ENCODE peak calls at places on chromosomes 7 and 10, in five cellular contexts. Q is fibroblast of mammary gland, R is thoracic aorta, X is hepatocyte, B is H9. W is an unnamed sample.

GRCh38 chr7:66281678-66282593 is 76.8 kb downstream of the TPST1 start:
- DNase-seq in Q (peak; percentile 98), R (no peak), X (peak; percentile 27), B (no peak), W (peak; percentile 5)

GRCh38 chr7:25558605-25559004 is 330.3 kb upstream of the NPVF start:
- DNase-seq in Q (no peak), R (no peak), X (no peak), B (no peak), W (no peak)

GRCh38 chr10:44102726-44103255 is 282.1 kb downstream of the CXCL12 start:
- DNase-seq in Q (no peak), R (no peak), X (no peak), B (no peak), W (no peak)

GRCh38 chr10:4057725-4058513 is 272.9 kb upstream of the KLF6 start:
- DNase-seq in Q (no peak), R (no peak), X (no peak), B (no peak), W (no peak)

GRCh38 chr10:50552771-50553535 is 70.8 kb downstream of the SGMS1 start:
- DNase-seq in Q (peak; percentile 22), R (no peak), X (peak; percentile 53), B (no peak), W (no peak)

GRCh38 chr7:106284516-106285050 is at the start of gene NAMPT:
- DNase-seq in Q (no peak), R (peak; percentile 79), X (peak; percentile 75), B (peak; percentile 69), W (peak; percentile 14)

GRCh38 chr7:87506243-87507180 is 31.0 kb upstream of the ABCB4 start:
- DNase-seq in Q (peak; percentile 34), R (no peak), X (no peak), B (no peak), W (no peak)

GRCh38 chr10:47322300-47323061 is at the start of gene GDF2:
- DNase-seq in Q (no peak), R (no peak), X (no peak), B (no peak), W (no peak)

GRCh38 chr7:142408794-142409193 is 150.9 kb upstream of the PRSS58 start:
- DNase-seq in Q (no peak), R (no peak), X (no peak), B (no peak), W (no peak)

GRCh38 chr7:50807026-50807730 is 24.5 kb upstream of the GRB10 start:
- DNase-seq in Q (no peak), R (no peak), X (no peak), B (no peak), W (no peak)

GRCh38 chr7:51472017-51472296 is 155.3 kb upstream of the COBL start:
- DNase-seq in Q (no peak), R (no peak), X (no peak), B (peak; percentile 59), W (no peak)

GRCh38 chr7:41698726-41699125 is 4.2 kb downstream of the INHBA start:
- DNase-seq in Q (peak; percentile 45), R (no peak), X (no peak), B (no peak), W (no peak)

GRCh38 chr10:27743736-27744477 is 1.7 kb downstream of the MKX start:
- DNase-seq in Q (no peak), R (no peak), X (peak; percentile 33), B (no peak), W (no peak)

GRCh38 chr7:107946881-107947280 is 55.9 kb downstream of the DLD start:
- DNase-seq in Q (no peak), R (no peak), X (no peak), B (no peak), W (no peak)

GRCh38 chr10:100826983-100827818 is 81.8 kb downstream of the PAX2 start:
- DNase-seq in Q (no peak), R (no peak), X (peak; percentile 64), B (peak; percentile 56), W (no peak)

GRCh38 chr7:43508434-43508833 is 74.5 kb upstream of the STK17A start:
- DNase-seq in Q (no peak), R (no peak), X (no peak), B (no peak), W (no peak)

GRCh38 chr7:43509906-43510305 is 73.0 kb upstream of the STK17A start:
- DNase-seq in Q (peak; percentile 7), R (no peak), X (no peak), B (no peak), W (no peak)

GRCh38 chr7:43513236-43513635 is 69.7 kb upstream of the STK17A start:
- DNase-seq in Q (no peak), R (no peak), X (no peak), B (no peak), W (no peak)

GRCh38 chr7:43511769-43512515 is 71.0 kb upstream of the STK17A start:
- DNase-seq in Q (no peak), R (no peak), X (no peak), B (no peak), W (no peak)

GRCh38 chr7:43511029-43511428 is 71.9 kb upstream of the STK17A start:
- DNase-seq in Q (no peak), R (no peak), X (no peak), B (peak; percentile 36), W (no peak)
- TF ChIP-seq CTCF in Q (peak; percentile 1), R (no peak), X (no peak), B (peak; percentile 51), W (no peak)

GRCh38 chr7:101363196-101363733 is 590 bp downstream of the COL26A1 start:
- DNase-seq in Q (no peak), R (no peak), X (no peak), B (no peak), W (no peak)

GRCh38 chr7:101367676-101368075 is 5.0 kb downstream of the COL26A1 start:
- DNase-seq in Q (no peak), R (no peak), X (no peak), B (no peak), W (no peak)

GRCh38 chr7:101362334-101363195 is at the start of gene COL26A1:
- DNase-seq in Q (no peak), R (no peak), X (peak; percentile 75), B (peak; percentile 67), W (no peak)

GRCh38 chr7:101365956-101366355 is 3.3 kb downstream of the COL26A1 start:
- DNase-seq in Q (no peak), R (no peak), X (no peak), B (no peak), W (no peak)

DNA sequence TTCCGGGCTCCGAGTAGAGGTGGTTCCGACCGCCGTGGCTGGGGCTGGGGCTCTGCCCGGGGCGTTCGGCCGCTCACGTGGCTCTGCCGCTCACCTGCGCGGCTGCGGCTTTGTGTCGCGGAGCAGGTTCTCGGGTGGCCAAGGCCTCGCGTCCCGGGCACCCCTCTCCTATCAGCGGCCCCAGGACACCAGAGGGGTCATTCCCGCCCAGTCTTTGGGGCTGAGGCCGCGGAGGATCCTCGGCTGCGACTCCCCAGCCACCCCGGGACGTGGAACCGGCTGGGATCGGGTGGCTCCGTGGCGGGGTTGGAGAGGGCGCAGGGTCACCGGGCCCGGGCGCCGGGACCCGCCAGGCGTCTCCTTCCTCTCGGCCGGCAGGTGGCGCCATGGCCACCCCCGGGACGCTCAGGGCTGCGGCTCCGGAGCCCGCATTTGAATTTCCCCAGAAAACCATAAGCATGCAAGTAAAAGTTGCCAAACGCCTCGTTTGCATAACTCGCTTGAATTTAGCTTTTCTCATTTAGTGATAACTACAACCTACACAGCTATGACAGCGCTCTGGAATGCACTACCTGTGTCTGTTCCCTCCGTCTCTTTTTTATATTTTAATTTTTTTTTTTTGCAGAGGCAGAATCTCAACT is 1.2 kb downstream of the COL26A1 start:
- DNase-seq in Q (peak; percentile 35), R (no peak), X (peak; percentile 89), B (peak; percentile 76), W (peak; percentile 14)
- TF ChIP-seq CTCF in Q (peak; percentile 51), R (peak; percentile 95), X (peak; percentile 98), B (peak; percentile 99), W (peak; percentile 70)

GRCh38 chr10:79239275-79239779 is 107.9 kb upstream of the PPIF start:
- DNase-seq in Q (peak; percentile 71), R (no peak), X (peak; percentile 72), B (peak; percentile 64), W (peak; percentile 29)

GRCh38 chr10:79235765-79236755 is 111.2 kb upstream of the PPIF start:
- DNase-seq in Q (no peak), R (no peak), X (no peak), B (peak; percentile 68), W (no peak)

GRCh38 chr10:79239930-79240713 is 107.1 kb upstream of the PPIF start:
- DNase-seq in Q (no peak), R (no peak), X (peak; percentile 40), B (peak; percentile 84), W (no peak)

GRCh38 chr10:79237801-79238520 is 109.3 kb upstream of the PPIF start:
- DNase-seq in Q (no peak), R (no peak), X (no peak), B (no peak), W (no peak)

GRCh38 chr10:79238606-79239005 is 108.7 kb upstream of the PPIF start:
- DNase-seq in Q (no peak), R (no peak), X (no peak), B (no peak), W (no peak)
- TF ChIP-seq CTCF in Q (no peak), R (no peak), X (no peak), B (no peak), W (no peak)

DNA sequence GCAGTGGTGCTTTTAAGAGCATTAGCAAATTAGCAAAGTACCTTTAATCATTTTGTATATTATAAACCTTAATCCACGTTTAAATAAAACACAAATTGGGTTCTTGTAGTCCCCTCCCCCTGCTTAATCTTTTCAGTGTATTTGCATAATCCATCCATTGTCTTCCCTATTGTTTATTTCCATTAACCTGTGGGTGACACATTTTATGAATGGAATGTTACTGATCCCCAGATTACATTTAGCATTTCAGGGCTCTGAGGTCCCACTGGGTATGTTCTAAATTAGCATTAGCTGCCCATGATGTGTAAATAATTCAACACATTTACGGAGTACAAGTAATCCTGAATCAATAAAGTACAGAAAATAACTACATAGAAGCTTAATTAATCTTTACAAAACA is 138.4 kb upstream of the FEZF1 start:
- DNase-seq in Q (no peak), R (no peak), X (no peak), B (no peak), W (no peak)
- TF ChIP-seq CTCF in Q (no peak), R (no peak), X (no peak), B (no peak), W (no peak)

GRCh38 chr7:4240813-4241612 is 441.1 kb upstream of the FOXK1 start:
- DNase-seq in Q (no peak), R (no peak), X (no peak), B (no peak), W (no peak)

GRCh38 chr7:4242706-4243105 is 439.4 kb upstream of the FOXK1 start:
- DNase-seq in Q (no peak), R (no peak), X (no peak), B (no peak), W (no peak)

GRCh38 chr7:4239991-4240812 is 441.9 kb upstream of the FOXK1 start:
- DNase-seq in Q (no peak), R (no peak), X (no peak), B (no peak), W (no peak)

GRCh38 chr7:4244041-4244440 is 438.1 kb upstream of the FOXK1 start:
- DNase-seq in Q (no peak), R (no peak), X (no peak), B (no peak), W (no peak)

DNA sequence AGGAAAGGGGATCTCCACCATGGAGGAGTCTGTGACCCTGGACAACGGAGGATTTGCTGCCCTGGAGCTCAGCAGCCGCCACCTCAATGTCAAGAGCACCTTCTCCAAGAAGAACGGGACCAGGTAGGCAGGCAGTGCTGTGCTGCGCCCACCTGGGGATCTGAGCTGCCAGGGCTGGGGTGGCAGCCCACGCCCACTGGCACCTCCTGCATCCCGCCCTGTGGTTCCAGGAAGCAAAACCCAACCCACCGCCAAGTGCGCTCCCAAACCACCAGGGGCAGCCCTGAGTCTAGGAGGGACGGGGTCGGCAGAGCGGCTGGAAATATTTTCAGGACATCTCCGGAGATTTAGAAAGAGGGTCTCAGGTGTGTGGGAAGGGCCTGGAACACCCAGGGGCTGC is 440.3 kb upstream of the FOXK1 start:
- DNase-seq in Q (no peak), R (no peak), X (no peak), B (peak; percentile 72), W (no peak)
- TF ChIP-seq CTCF in Q (no peak), R (no peak), X (no peak), B (peak; percentile 71), W (no peak)

W was measured in gastrocnemius medialis.